ENCODE peak calls at places on chromosomes 4 and X, in five cellular contexts. One of them, this sample, is unnamed.

GRCh38 chr4:23855912-23856605 is 33.8 kb downstream of the PPARGC1A start:
- DNase-seq in GM06990: no peak
- DNase-seq in epithelial cell of esophagus: peak
- DNase-seq in cardiac fibroblast: peak
- DNase-seq in CD4-positive, CD25-positive, alpha-beta regulatory T cell: no peak
- DNase-seq in this sample: no peak

GRCh38 chr4:114025176-114025777 is 45.8 kb upstream of the ARSJ start:
- DNase-seq in GM06990: peak
- DNase-seq in epithelial cell of esophagus: no peak
- DNase-seq in cardiac fibroblast: no peak
- DNase-seq in CD4-positive, CD25-positive, alpha-beta regulatory T cell: no peak
- DNase-seq in this sample: peak

GRCh38 chrX:42143866-42144592 is 220.7 kb upstream of the CASK start:
- DNase-seq in GM06990: no peak
- DNase-seq in epithelial cell of esophagus: no peak
- DNase-seq in cardiac fibroblast: no peak
- DNase-seq in CD4-positive, CD25-positive, alpha-beta regulatory T cell: no peak
- DNase-seq in this sample: no peak

GRCh38 chr4:5708171-5708828 is at the start of gene EVC2:
- DNase-seq in GM06990: peak
- DNase-seq in epithelial cell of esophagus: peak
- DNase-seq in cardiac fibroblast: peak
- DNase-seq in CD4-positive, CD25-positive, alpha-beta regulatory T cell: peak
- DNase-seq in this sample: no peak

GRCh38 chr4:117085185-117085701 is at the start of gene TRAM1L1:
- DNase-seq in GM06990: no peak
- DNase-seq in epithelial cell of esophagus: peak
- DNase-seq in cardiac fibroblast: peak
- DNase-seq in CD4-positive, CD25-positive, alpha-beta regulatory T cell: no peak
- DNase-seq in this sample: no peak

GRCh38 chr4:99946346-99947189 is at the start of gene DNAJB14:
- DNase-seq in GM06990: peak
- DNase-seq in epithelial cell of esophagus: peak
- DNase-seq in cardiac fibroblast: peak
- DNase-seq in CD4-positive, CD25-positive, alpha-beta regulatory T cell: peak
- DNase-seq in this sample: peak

GRCh38 chrX:40130207-40130606 is 32.4 kb upstream of the BCOR start:
- DNase-seq in GM06990: no peak
- DNase-seq in epithelial cell of esophagus: peak
- DNase-seq in cardiac fibroblast: peak
- DNase-seq in CD4-positive, CD25-positive, alpha-beta regulatory T cell: no peak
- DNase-seq in this sample: no peak

GRCh38 chrX:115689931-115690330 is 129.0 kb downstream of the PLS3 start:
- DNase-seq in GM06990: no peak
- DNase-seq in epithelial cell of esophagus: no peak
- DNase-seq in cardiac fibroblast: peak
- DNase-seq in CD4-positive, CD25-positive, alpha-beta regulatory T cell: no peak
- DNase-seq in this sample: no peak

GRCh38 chr4:129064717-129065116 is 28.6 kb downstream of the SCLT1 start:
- DNase-seq in GM06990: no peak
- DNase-seq in epithelial cell of esophagus: no peak
- DNase-seq in cardiac fibroblast: peak
- DNase-seq in CD4-positive, CD25-positive, alpha-beta regulatory T cell: no peak
- DNase-seq in this sample: no peak

GRCh38 chrX:102975016-102975415 is 37.9 kb downstream of the RAB40AL start:
- DNase-seq in GM06990: no peak
- DNase-seq in epithelial cell of esophagus: no peak
- DNase-seq in cardiac fibroblast: peak
- DNase-seq in CD4-positive, CD25-positive, alpha-beta regulatory T cell: no peak
- DNase-seq in this sample: no peak

GRCh38 chr4:80986021-80986420 is 44.5 kb upstream of the BMP3 start:
- DNase-seq in GM06990: no peak
- DNase-seq in epithelial cell of esophagus: no peak
- DNase-seq in cardiac fibroblast: no peak
- DNase-seq in CD4-positive, CD25-positive, alpha-beta regulatory T cell: no peak
- DNase-seq in this sample: no peak

GRCh38 chrX:137479394-137479793 is 86.5 kb upstream of the ZIC3 start:
- DNase-seq in GM06990: no peak
- DNase-seq in epithelial cell of esophagus: no peak
- DNase-seq in cardiac fibroblast: no peak
- DNase-seq in CD4-positive, CD25-positive, alpha-beta regulatory T cell: no peak
- DNase-seq in this sample: no peak

GRCh38 chr4:126071346-126072333 is 756.9 kb downstream of the FAT4 start:
- DNase-seq in GM06990: no peak
- DNase-seq in epithelial cell of esophagus: peak
- DNase-seq in cardiac fibroblast: peak
- DNase-seq in CD4-positive, CD25-positive, alpha-beta regulatory T cell: no peak
- DNase-seq in this sample: no peak

GRCh38 chr4:152112887-152113286 is 352.1 kb upstream of the GATB start:
- DNase-seq in GM06990: no peak
- DNase-seq in epithelial cell of esophagus: no peak
- DNase-seq in cardiac fibroblast: no peak
- DNase-seq in CD4-positive, CD25-positive, alpha-beta regulatory T cell: no peak
- DNase-seq in this sample: peak

GRCh38 chrX:5617666-5618065 is 611.0 kb downstream of the NLGN4X start:
- DNase-seq in GM06990: no peak
- DNase-seq in epithelial cell of esophagus: no peak
- DNase-seq in cardiac fibroblast: no peak
- DNase-seq in CD4-positive, CD25-positive, alpha-beta regulatory T cell: no peak
- DNase-seq in this sample: no peak

GRCh38 chr4:166252487-166253402 is 379.7 kb downstream of the TLL1 start:
- DNase-seq in GM06990: no peak
- DNase-seq in epithelial cell of esophagus: peak
- DNase-seq in cardiac fibroblast: peak
- DNase-seq in CD4-positive, CD25-positive, alpha-beta regulatory T cell: no peak
- DNase-seq in this sample: peak